ENCODE peak calls at places on chromosome 17, in six cellular contexts. S, K, Q, I, F and G are unnamed samples.

GRCh38 chr17:37607637-37608368 is 1.4 kb downstream of the SYNRG start:
- DNase-seq in S (no peak), K (no peak), Q (no peak), I (no peak), F (no peak), G (no peak)

GRCh38 chr17:40956401-40957254 is 10.1 kb downstream of the KRT39 start:
- DNase-seq in S (no peak), K (peak; percentile 65), Q (no peak), I (no peak), F (peak; percentile 79), G (no peak)

GRCh38 chr17:47831934-47832327 is 461 bp downstream of the LRRC46 start:
- DNase-seq in S (no peak), K (no peak), Q (no peak), I (peak; percentile 65), F (no peak), G (no peak)

GRCh38 chr17:82783498-82783897 is 31.6 kb downstream of the TBCD start:
- DNase-seq in S (no peak), K (no peak), Q (no peak), I (no peak), F (no peak), G (no peak)

GRCh38 chr17:1160591-1161041 is 19.2 kb downstream of the ABR start:
- DNase-seq in S (no peak), K (no peak), Q (no peak), I (no peak), F (no peak), G (no peak)

GRCh38 chr17:29645516-29646051 is 22.9 kb upstream of the CORO6 start:
- DNase-seq in S (peak; percentile 32), K (no peak), Q (no peak), I (peak; percentile 35), F (no peak), G (no peak)

GRCh38 chr17:46193246-46193625 is at the start of gene KANSL1:
- DNase-seq in S (peak; percentile 91), K (peak; percentile 61), Q (peak; percentile 93), I (peak; percentile 95), F (peak; percentile 96), G (peak; percentile 92)

GRCh38 chr17:61400058-61400785 is 579 bp downstream of the TBX2 start:
- DNase-seq in S (no peak), K (no peak), Q (no peak), I (no peak), F (peak; percentile 39), G (no peak)

GRCh38 chr17:66976781-66977201 is 12.3 kb downstream of the CACNG4 start:
- DNase-seq in S (no peak), K (no peak), Q (no peak), I (no peak), F (no peak), G (no peak)

GRCh38 chr17:61399131-61400057 is at the start of gene TBX2:
- DNase-seq in S (peak; percentile 50), K (no peak), Q (peak; percentile 92), I (no peak), F (peak; percentile 39), G (no peak)

GRCh38 chr17:8160741-8161221 is 2.0 kb downstream of the VAMP2 start:
- DNase-seq in S (no peak), K (no peak), Q (no peak), I (no peak), F (no peak), G (no peak)

GRCh38 chr17:49691086-49691676 is 13.3 kb upstream of the SPOP start:
- DNase-seq in S (no peak), K (no peak), Q (no peak), I (no peak), F (no peak), G (no peak)

GRCh38 chr17:30236807-30237206 is 1.3 kb upstream of the SLC6A4 start:
- DNase-seq in S (peak; percentile 70), K (peak; percentile 2), Q (no peak), I (peak; percentile 26), F (peak; percentile 55), G (no peak)

GRCh38 chr17:55037828-55038227 is 69.3 kb downstream of the STXBP4 start:
- DNase-seq in S (no peak), K (no peak), Q (no peak), I (no peak), F (no peak), G (no peak)

GRCh38 chr17:2335726-2336214 is 487 bp downstream of the TSR1 start:
- DNase-seq in S (no peak), K (no peak), Q (no peak), I (peak; percentile 1), F (peak; percentile 20), G (no peak)

GRCh38 chr17:70804161-70804560 is 634.8 kb downstream of the KCNJ2 start:
- DNase-seq in S (no peak), K (peak; percentile 26), Q (no peak), I (no peak), F (no peak), G (no peak)

GRCh38 chr17:46264456-46265198 is 30.3 kb upstream of the LRRC37A start:
- DNase-seq in S (no peak), K (peak; percentile 76), Q (no peak), I (peak; percentile 8), F (peak; percentile 88), G (no peak)

GRCh38 chr17:78082988-78083387 is 45.6 kb downstream of the TMC6 start:
- DNase-seq in S (no peak), K (no peak), Q (no peak), I (no peak), F (peak; percentile 10), G (no peak)

GRCh38 chr17:58310511-58311428 is 17.8 kb downstream of the TSPOAP1 start:
- DNase-seq in S (no peak), K (no peak), Q (no peak), I (no peak), F (no peak), G (no peak)

GRCh38 chr17:67588326-67588725 is 129.4 kb upstream of the NOL11 start:
- DNase-seq in S (no peak), K (no peak), Q (no peak), I (no peak), F (no peak), G (no peak)

GRCh38 chr17:16975744-16976625 is 4.1 kb upstream of the TNFRSF13B start:
- DNase-seq in S (no peak), K (no peak), Q (no peak), I (no peak), F (no peak), G (no peak)

GRCh38 chr17:39737331-39737760 is 392 bp upstream of the GRB7 start:
- DNase-seq in S (peak; percentile 69), K (no peak), Q (no peak), I (no peak), F (no peak), G (no peak)

GRCh38 chr17:7626307-7626706 is 1.3 kb downstream of the SAT2 start:
- DNase-seq in S (no peak), K (no peak), Q (no peak), I (no peak), F (no peak), G (peak; percentile 76)

GRCh38 chr17:67211742-67212141 is 33.3 kb downstream of the HELZ start:
- DNase-seq in S (no peak), K (no peak), Q (no peak), I (peak; percentile 79), F (peak; percentile 30), G (no peak)

GRCh38 chr17:62816282-62816839 is 8.2 kb upstream of the MARCHF10 start:
- DNase-seq in S (no peak), K (no peak), Q (no peak), I (no peak), F (no peak), G (no peak)